ENCODE peak calls at places on chromosomes 5 and 9, in seven cellular contexts. F is midbrain, N is pancreas, Q is MCF 10A, W is RWPE1, I is small intestine, D is type B pancreatic cell. Y is an unnamed sample.

GRCh38 chr5:82676663-82677062 is 398.5 kb upstream of the RPS23 start:
- DNase-seq in F (no peak), N (no peak), Q (no peak), W (no peak), I (peak), D (no peak), Y (no peak)

GRCh38 chr5:80662108-80662507 is 7.3 kb upstream of the DHFR start:
- DNase-seq in F (no peak), N (no peak), Q (peak), W (peak), I (no peak), D (no peak), Y (no peak)

GRCh38 chr9:113454914-113455761 is 8.4 kb upstream of the RGS3 start:
- DNase-seq in F (no peak), N (peak), Q (peak), W (no peak), I (peak), D (no peak), Y (peak)

GRCh38 chr9:84317563-84317962 is 23.0 kb downstream of the SLC28A3 start:
- DNase-seq in F (no peak), N (no peak), Q (no peak), W (no peak), I (no peak), D (no peak), Y (no peak)

GRCh38 chr9:79233542-79233941 is 338.2 kb upstream of the TLE4 start:
- DNase-seq in F (no peak), N (no peak), Q (peak), W (peak), I (no peak), D (no peak), Y (no peak)

GRCh38 chr5:34452170-34452828 is 203.8 kb upstream of the RAI14 start:
- DNase-seq in F (no peak), N (no peak), Q (peak), W (peak), I (no peak), D (no peak), Y (no peak)

GRCh38 chr5:53425598-53426516 is 54.6 kb upstream of the FST start:
- DNase-seq in F (no peak), N (peak), Q (peak), W (peak), I (no peak), D (no peak), Y (no peak)

GRCh38 chr9:114004221-114004716 is 73.8 kb downstream of the AMBP start:
- DNase-seq in F (peak), N (no peak), Q (no peak), W (no peak), I (no peak), D (peak), Y (peak)

GRCh38 chr5:120463991-120464626 is at the start of gene PRR16:
- DNase-seq in F (peak), N (peak), Q (peak), W (peak), I (no peak), D (peak), Y (no peak)

GRCh38 chr5:133612021-133612860 is at the start of gene FSTL4:
- DNase-seq in F (peak), N (peak), Q (no peak), W (peak), I (peak), D (no peak), Y (peak)

GRCh38 chr5:141672856-141673813 is 8.9 kb downstream of the ARAP3 start:
- DNase-seq in F (no peak), N (no peak), Q (no peak), W (no peak), I (no peak), D (no peak), Y (no peak)

GRCh38 chr5:173550641-173551040 is 65.8 kb downstream of the BOD1 start:
- DNase-seq in F (no peak), N (no peak), Q (no peak), W (no peak), I (no peak), D (no peak), Y (no peak)

GRCh38 chr9:33184947-33185346 is 17.8 kb upstream of the B4GALT1 start:
- DNase-seq in F (no peak), N (no peak), Q (no peak), W (peak), I (no peak), D (no peak), Y (no peak)

GRCh38 chr9:105299190-105299854 is 54.9 kb downstream of the SLC44A1 start:
- DNase-seq in F (no peak), N (peak), Q (peak), W (peak), I (peak), D (no peak), Y (no peak)

Y was measured in esophagus muscularis mucosa.